ENCODE peak calls at places on chromosomes 2 and 18, in five cellular contexts. One of them, this sample, is unnamed.

GRCh38 chr2:128318776-128319456 is at the start of gene HS6ST1:
- DNase-seq in psoas muscle: peak; percentile 92
- DNase-seq in thoracic aorta: no peak
- DNase-seq in chondrocyte: peak; percentile 94
- DNase-seq in neural crest cell: peak; percentile 83
- DNase-seq in this sample: peak; percentile 83

GRCh38 chr18:23627325-23627724 is 35.4 kb downstream of the ANKRD29 start:
- DNase-seq in psoas muscle: no peak
- DNase-seq in thoracic aorta: no peak
- DNase-seq in chondrocyte: no peak
- DNase-seq in neural crest cell: no peak
- DNase-seq in this sample: no peak

GRCh38 chr2:52463457-52463856 is 1304.1 kb upstream of the CHAC2 start:
- DNase-seq in psoas muscle: no peak
- DNase-seq in thoracic aorta: no peak
- DNase-seq in chondrocyte: no peak
- DNase-seq in neural crest cell: no peak
- DNase-seq in this sample: no peak

GRCh38 chr18:46892842-46893241 is 24.5 kb downstream of the PIAS2 start:
- DNase-seq in psoas muscle: no peak
- DNase-seq in thoracic aorta: no peak
- DNase-seq in chondrocyte: no peak
- DNase-seq in neural crest cell: no peak
- DNase-seq in this sample: no peak

GRCh38 chr18:12048010-12048826 is 45.4 kb upstream of the ANKRD62 start:
- DNase-seq in psoas muscle: no peak
- DNase-seq in thoracic aorta: no peak
- DNase-seq in chondrocyte: no peak
- DNase-seq in neural crest cell: no peak
- DNase-seq in this sample: no peak

GRCh38 chr2:11406492-11407381 is 59.2 kb downstream of the E2F6 start:
- DNase-seq in psoas muscle: peak; percentile 75
- DNase-seq in thoracic aorta: peak; percentile 69
- DNase-seq in chondrocyte: no peak
- DNase-seq in neural crest cell: no peak
- DNase-seq in this sample: no peak

GRCh38 chr2:5777089-5777488 is 84.9 kb downstream of the SOX11 start:
- DNase-seq in psoas muscle: no peak
- DNase-seq in thoracic aorta: no peak
- DNase-seq in chondrocyte: no peak
- DNase-seq in neural crest cell: no peak
- DNase-seq in this sample: no peak

GRCh38 chr2:63604666-63605065 is 15.9 kb downstream of the MDH1 start:
- DNase-seq in psoas muscle: no peak
- DNase-seq in thoracic aorta: no peak
- DNase-seq in chondrocyte: no peak
- DNase-seq in neural crest cell: no peak
- DNase-seq in this sample: no peak

GRCh38 chr2:237326250-237327171 is 87.5 kb downstream of the COL6A3 start:
- DNase-seq in psoas muscle: no peak
- DNase-seq in thoracic aorta: no peak
- DNase-seq in chondrocyte: no peak
- DNase-seq in neural crest cell: no peak
- DNase-seq in this sample: no peak

GRCh38 chr2:206462240-206462854 is 19.0 kb downstream of the ADAM23 start:
- DNase-seq in psoas muscle: no peak
- DNase-seq in thoracic aorta: no peak
- DNase-seq in chondrocyte: no peak
- DNase-seq in neural crest cell: no peak
- DNase-seq in this sample: no peak

GRCh38 chr2:30656079-30656478 is 151.2 kb downstream of the CAPN13 start:
- DNase-seq in psoas muscle: no peak
- DNase-seq in thoracic aorta: no peak
- DNase-seq in chondrocyte: no peak
- DNase-seq in neural crest cell: no peak
- DNase-seq in this sample: no peak

GRCh38 chr2:183950673-183951072 is 647.7 kb upstream of the ZNF804A start:
- DNase-seq in psoas muscle: no peak
- DNase-seq in thoracic aorta: no peak
- DNase-seq in chondrocyte: no peak
- DNase-seq in neural crest cell: no peak
- DNase-seq in this sample: no peak

GRCh38 chr2:3450385-3451031 is 68.8 kb downstream of the ADI1 start:
- DNase-seq in psoas muscle: peak; percentile 40
- DNase-seq in thoracic aorta: no peak
- DNase-seq in chondrocyte: no peak
- DNase-seq in neural crest cell: no peak
- DNase-seq in this sample: no peak

GRCh38 chr2:224145751-224146355 is 106.8 kb upstream of the SERPINE2 start:
- DNase-seq in psoas muscle: no peak
- DNase-seq in thoracic aorta: no peak
- DNase-seq in chondrocyte: no peak
- DNase-seq in neural crest cell: no peak
- DNase-seq in this sample: no peak

GRCh38 chr2:155310589-155310988 is 612.1 kb downstream of the KCNJ3 start:
- DNase-seq in psoas muscle: no peak
- DNase-seq in thoracic aorta: no peak
- DNase-seq in chondrocyte: no peak
- DNase-seq in neural crest cell: no peak
- DNase-seq in this sample: no peak

GRCh38 chr2:159129301-159129700 is 157.2 kb downstream of the WDSUB1 start:
- DNase-seq in psoas muscle: no peak
- DNase-seq in thoracic aorta: no peak
- DNase-seq in chondrocyte: no peak
- DNase-seq in neural crest cell: no peak
- DNase-seq in this sample: no peak

GRCh38 chr2:148515170-148515569 is 129.4 kb upstream of the EPC2 start:
- DNase-seq in psoas muscle: no peak
- DNase-seq in thoracic aorta: no peak
- DNase-seq in chondrocyte: no peak
- DNase-seq in neural crest cell: no peak
- DNase-seq in this sample: no peak

GRCh38 chr18:33578371-33579146 is 540 bp downstream of the ASXL3 start:
- DNase-seq in psoas muscle: peak; percentile 57
- DNase-seq in thoracic aorta: no peak
- DNase-seq in chondrocyte: no peak
- DNase-seq in neural crest cell: peak; percentile 25
- DNase-seq in this sample: peak; percentile 34

GRCh38 chr2:229616433-229616832 is 97.9 kb downstream of the DNER start:
- DNase-seq in psoas muscle: no peak
- DNase-seq in thoracic aorta: no peak
- DNase-seq in chondrocyte: no peak
- DNase-seq in neural crest cell: no peak
- DNase-seq in this sample: no peak

GRCh38 chr2:229611360-229611759 is 103.0 kb downstream of the DNER start:
- DNase-seq in psoas muscle: no peak
- DNase-seq in thoracic aorta: no peak
- DNase-seq in chondrocyte: no peak
- DNase-seq in neural crest cell: no peak
- DNase-seq in this sample: no peak

GRCh38 chr2:229610359-229610758 is 104.0 kb downstream of the DNER start:
- DNase-seq in psoas muscle: no peak
- DNase-seq in thoracic aorta: no peak
- DNase-seq in chondrocyte: no peak
- DNase-seq in neural crest cell: no peak
- DNase-seq in this sample: no peak

GRCh38 chr2:229612395-229612971 is 101.9 kb downstream of the DNER start:
- DNase-seq in psoas muscle: no peak
- DNase-seq in thoracic aorta: no peak
- DNase-seq in chondrocyte: no peak
- DNase-seq in neural crest cell: no peak
- DNase-seq in this sample: no peak

DNA sequence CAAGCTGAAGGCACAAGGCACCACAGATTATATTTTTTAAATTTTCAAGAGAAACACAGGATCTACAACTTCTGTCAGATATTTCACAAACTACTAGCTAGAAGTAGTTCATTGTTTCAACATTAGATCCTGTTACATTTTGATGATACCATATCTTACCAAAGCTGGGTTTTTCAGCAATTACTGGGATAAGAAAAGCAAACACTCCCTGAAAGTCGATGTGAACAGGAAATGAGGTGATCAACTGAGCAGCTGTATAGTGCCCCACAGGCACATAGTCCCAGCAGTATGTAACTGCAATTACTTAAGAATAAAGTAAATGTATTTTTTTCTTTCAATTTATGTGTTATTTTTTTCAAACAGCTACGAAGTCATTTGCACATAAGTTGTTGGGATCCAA is 103.5 kb downstream of the DNER start:
- DNase-seq in psoas muscle: no peak
- DNase-seq in thoracic aorta: no peak
- DNase-seq in chondrocyte: no peak
- DNase-seq in neural crest cell: no peak
- DNase-seq in this sample: no peak
- TF ChIP-seq CTCF in psoas muscle: no peak
- TF ChIP-seq CTCF in thoracic aorta: no peak
- TF ChIP-seq CTCF in chondrocyte: no peak
- TF ChIP-seq CTCF in neural crest cell: no peak
- TF ChIP-seq CTCF in this sample: no peak

DNA sequence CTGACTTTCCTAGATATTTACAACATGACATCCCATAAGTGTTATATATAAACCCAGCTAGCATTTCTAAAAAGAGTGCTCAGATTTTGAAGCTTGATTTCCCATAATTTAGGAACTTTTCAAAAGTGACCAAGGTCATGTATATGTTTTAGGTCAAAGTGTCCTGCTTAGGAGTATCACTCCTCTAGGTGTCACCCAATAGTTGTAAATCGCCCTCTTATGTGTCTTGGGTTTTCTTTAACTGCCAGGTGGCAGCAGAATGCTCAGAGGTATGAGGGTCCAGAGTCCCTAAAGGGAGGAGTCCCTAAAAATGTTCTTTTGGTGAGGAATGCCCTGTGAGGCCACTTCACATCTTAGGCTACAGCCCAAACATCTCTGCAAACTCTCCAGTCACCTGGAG is 358.3 kb downstream of the CELF4 start:
- DNase-seq in psoas muscle: no peak
- DNase-seq in thoracic aorta: no peak
- DNase-seq in chondrocyte: no peak
- DNase-seq in neural crest cell: no peak
- DNase-seq in this sample: no peak
- TF ChIP-seq CTCF in psoas muscle: no peak
- TF ChIP-seq CTCF in thoracic aorta: no peak
- TF ChIP-seq CTCF in chondrocyte: no peak
- TF ChIP-seq CTCF in neural crest cell: no peak
- TF ChIP-seq CTCF in this sample: no peak

GRCh38 chr2:105789745-105790466 is 45.2 kb downstream of the NCK2 start:
- DNase-seq in psoas muscle: peak; percentile 75
- DNase-seq in thoracic aorta: peak; percentile 54
- DNase-seq in chondrocyte: no peak
- DNase-seq in neural crest cell: no peak
- DNase-seq in this sample: no peak

GRCh38 chr2:105785095-105785847 is 40.6 kb downstream of the NCK2 start:
- DNase-seq in psoas muscle: no peak
- DNase-seq in thoracic aorta: no peak
- DNase-seq in chondrocyte: no peak
- DNase-seq in neural crest cell: no peak
- DNase-seq in this sample: no peak

GRCh38 chr2:105788670-105789290 is 44.1 kb downstream of the NCK2 start:
- DNase-seq in psoas muscle: no peak
- DNase-seq in thoracic aorta: no peak
- DNase-seq in chondrocyte: no peak
- DNase-seq in neural crest cell: no peak
- DNase-seq in this sample: no peak

GRCh38 chr2:105786231-105787230 is 41.8 kb downstream of the NCK2 start:
- DNase-seq in psoas muscle: no peak
- DNase-seq in thoracic aorta: no peak
- DNase-seq in chondrocyte: no peak
- DNase-seq in neural crest cell: no peak
- DNase-seq in this sample: no peak

DNA sequence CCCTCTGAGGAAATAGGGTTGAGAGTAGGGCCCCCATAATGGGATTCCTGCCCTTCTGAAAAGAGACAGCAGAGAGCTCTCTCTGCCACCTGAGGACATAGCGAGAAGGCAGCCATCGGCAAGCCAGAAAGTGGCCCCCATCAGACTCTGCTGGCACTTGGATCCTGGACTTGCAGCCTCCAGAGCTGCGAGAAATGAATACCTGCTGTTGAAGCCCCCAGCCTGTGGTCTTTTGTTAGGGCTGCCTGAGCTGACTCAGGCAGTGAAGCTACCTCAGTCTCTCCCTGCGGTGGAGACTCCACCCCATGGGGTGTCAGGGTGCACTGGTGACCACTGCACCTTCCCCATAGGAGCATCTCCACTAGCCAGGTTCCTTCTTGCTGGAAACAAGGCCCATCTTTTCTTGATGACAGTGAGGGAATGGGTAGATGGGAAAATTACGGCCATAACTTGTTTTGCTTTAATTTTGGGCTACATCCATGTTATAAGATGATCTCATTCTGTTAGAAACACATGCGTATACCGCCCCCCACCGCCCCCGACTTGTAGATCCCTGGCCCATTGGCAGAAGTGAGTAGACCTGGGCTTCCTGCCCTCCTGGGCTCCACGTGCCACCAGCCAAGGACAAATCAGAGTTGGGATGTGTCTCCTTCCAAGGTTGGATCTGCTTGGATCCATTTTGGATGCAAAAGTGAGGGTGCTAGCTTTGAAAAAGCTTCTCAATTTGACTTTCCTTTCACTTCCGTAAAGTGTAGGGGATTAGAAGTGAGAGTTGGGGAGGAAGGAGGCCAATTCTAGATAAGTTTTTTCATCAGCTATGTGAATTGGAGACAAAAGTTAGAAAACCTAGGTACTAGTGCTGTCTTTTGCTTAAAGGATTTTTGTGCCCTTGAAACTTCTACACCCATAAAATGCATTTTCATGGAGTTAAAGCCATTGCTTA is 42.9 kb downstream of the NCK2 start:
- DNase-seq in psoas muscle: no peak
- DNase-seq in thoracic aorta: no peak
- DNase-seq in chondrocyte: no peak
- DNase-seq in neural crest cell: no peak
- DNase-seq in this sample: no peak
- TF ChIP-seq CTCF in psoas muscle: peak; percentile 5
- TF ChIP-seq CTCF in thoracic aorta: no peak
- TF ChIP-seq CTCF in chondrocyte: no peak
- TF ChIP-seq CTCF in neural crest cell: no peak
- TF ChIP-seq CTCF in this sample: no peak

GRCh38 chr2:54611830-54612545 is 111.5 kb upstream of the EML6 start:
- DNase-seq in psoas muscle: no peak
- DNase-seq in thoracic aorta: no peak
- DNase-seq in chondrocyte: no peak
- DNase-seq in neural crest cell: no peak
- DNase-seq in this sample: no peak

GRCh38 chr2:54608224-54608623 is 115.2 kb upstream of the EML6 start:
- DNase-seq in psoas muscle: no peak
- DNase-seq in thoracic aorta: no peak
- DNase-seq in chondrocyte: no peak
- DNase-seq in neural crest cell: no peak
- DNase-seq in this sample: no peak

GRCh38 chr2:54609647-54610046 is 113.8 kb upstream of the EML6 start:
- DNase-seq in psoas muscle: no peak
- DNase-seq in thoracic aorta: no peak
- DNase-seq in chondrocyte: no peak
- DNase-seq in neural crest cell: no peak
- DNase-seq in this sample: no peak

GRCh38 chr2:54610700-54611099 is 112.8 kb upstream of the EML6 start:
- DNase-seq in psoas muscle: no peak
- DNase-seq in thoracic aorta: no peak
- DNase-seq in chondrocyte: no peak
- DNase-seq in neural crest cell: no peak
- DNase-seq in this sample: no peak

GRCh38 chr2:54609241-54609640 is 114.2 kb upstream of the EML6 start:
- DNase-seq in psoas muscle: no peak
- DNase-seq in thoracic aorta: no peak
- DNase-seq in chondrocyte: no peak
- DNase-seq in neural crest cell: no peak
- DNase-seq in this sample: no peak
- TF ChIP-seq CTCF in psoas muscle: no peak
- TF ChIP-seq CTCF in thoracic aorta: no peak
- TF ChIP-seq CTCF in chondrocyte: no peak
- TF ChIP-seq CTCF in neural crest cell: no peak
- TF ChIP-seq CTCF in this sample: no peak